ENCODE peak calls at places on chromosomes 12 and 14, in eight cellular contexts. One of them, this sample, is unnamed.

GRCh38 chr14:95263527-95264231 is 56.0 kb downstream of the CLMN start:
- DNase-seq in adrenal gland: no peak
- DNase-seq in AG10803: no peak
- DNase-seq in astrocyte: no peak
- DNase-seq in tibial artery: no peak
- DNase-seq in body of pancreas: no peak
- DNase-seq in HFFc6: no peak
- DNase-seq in brain microvascular endothelial cell: no peak
- DNase-seq in this sample: no peak

GRCh38 chr14:103834956-103835355 is 12.4 kb downstream of the PPP1R13B start:
- DNase-seq in adrenal gland: no peak
- DNase-seq in AG10803: no peak
- DNase-seq in astrocyte: no peak
- DNase-seq in tibial artery: no peak
- DNase-seq in body of pancreas: no peak
- DNase-seq in HFFc6: no peak
- DNase-seq in brain microvascular endothelial cell: no peak
- DNase-seq in this sample: no peak

GRCh38 chr14:101227611-101228594 is 324.4 kb upstream of the RTL1 start:
- DNase-seq in adrenal gland: no peak
- DNase-seq in AG10803: no peak
- DNase-seq in astrocyte: no peak
- DNase-seq in tibial artery: no peak
- DNase-seq in body of pancreas: no peak
- DNase-seq in HFFc6: no peak
- DNase-seq in brain microvascular endothelial cell: no peak
- DNase-seq in this sample: no peak

GRCh38 chr12:75892779-75893408 is 138.7 kb downstream of the PHLDA1 start:
- DNase-seq in adrenal gland: peak; percentile 20
- DNase-seq in AG10803: peak; percentile 81
- DNase-seq in astrocyte: peak; percentile 95
- DNase-seq in tibial artery: no peak
- DNase-seq in body of pancreas: no peak
- DNase-seq in HFFc6: peak; percentile 45
- DNase-seq in brain microvascular endothelial cell: peak; percentile 90
- DNase-seq in this sample: no peak

GRCh38 chr14:38485011-38485410 is 229.1 kb upstream of the CLEC14A start:
- DNase-seq in adrenal gland: no peak
- DNase-seq in AG10803: no peak
- DNase-seq in astrocyte: no peak
- DNase-seq in tibial artery: no peak
- DNase-seq in body of pancreas: no peak
- DNase-seq in HFFc6: no peak
- DNase-seq in brain microvascular endothelial cell: no peak
- DNase-seq in this sample: no peak

GRCh38 chr12:56839489-56840442 is 76.6 kb downstream of the HSD17B6 start:
- DNase-seq in adrenal gland: peak; percentile 39
- DNase-seq in AG10803: peak; percentile 31
- DNase-seq in astrocyte: peak; percentile 2
- DNase-seq in tibial artery: peak; percentile 33
- DNase-seq in body of pancreas: peak; percentile 25
- DNase-seq in HFFc6: peak; percentile 55
- DNase-seq in brain microvascular endothelial cell: no peak
- DNase-seq in this sample: no peak

GRCh38 chr14:98593361-98593761 is 678.6 kb downstream of the BCL11B start:
- DNase-seq in adrenal gland: no peak
- DNase-seq in AG10803: no peak
- DNase-seq in astrocyte: no peak
- DNase-seq in tibial artery: no peak
- DNase-seq in body of pancreas: no peak
- DNase-seq in HFFc6: no peak
- DNase-seq in brain microvascular endothelial cell: no peak
- DNase-seq in this sample: no peak

GRCh38 chr14:57346741-57347140 is 43.6 kb upstream of the NAA30 start:
- DNase-seq in adrenal gland: no peak
- DNase-seq in AG10803: no peak
- DNase-seq in astrocyte: no peak
- DNase-seq in tibial artery: no peak
- DNase-seq in body of pancreas: no peak
- DNase-seq in HFFc6: no peak
- DNase-seq in brain microvascular endothelial cell: no peak
- DNase-seq in this sample: no peak

GRCh38 chr12:55847603-55848329 is 5.0 kb upstream of the MMP19 start:
- DNase-seq in adrenal gland: peak; percentile 86
- DNase-seq in AG10803: peak; percentile 100
- DNase-seq in astrocyte: peak; percentile 99
- DNase-seq in tibial artery: peak; percentile 94
- DNase-seq in body of pancreas: peak; percentile 91
- DNase-seq in HFFc6: peak; percentile 99
- DNase-seq in brain microvascular endothelial cell: peak; percentile 100
- DNase-seq in this sample: no peak

GRCh38 chr14:23557946-23558345 is 1.9 kb downstream of the THTPA start:
- DNase-seq in adrenal gland: no peak
- DNase-seq in AG10803: no peak
- DNase-seq in astrocyte: no peak
- DNase-seq in tibial artery: no peak
- DNase-seq in body of pancreas: no peak
- DNase-seq in HFFc6: no peak
- DNase-seq in brain microvascular endothelial cell: no peak
- DNase-seq in this sample: no peak
- TF ChIP-seq CTCF in adrenal gland: no peak
- TF ChIP-seq CTCF in AG10803: no peak
- TF ChIP-seq CTCF in astrocyte: no peak
- TF ChIP-seq CTCF in tibial artery: no peak
- TF ChIP-seq CTCF in body of pancreas: no peak
- TF ChIP-seq CTCF in HFFc6: no peak
- TF ChIP-seq CTCF in brain microvascular endothelial cell: no peak
- TF ChIP-seq CTCF in this sample: no peak

DNA sequence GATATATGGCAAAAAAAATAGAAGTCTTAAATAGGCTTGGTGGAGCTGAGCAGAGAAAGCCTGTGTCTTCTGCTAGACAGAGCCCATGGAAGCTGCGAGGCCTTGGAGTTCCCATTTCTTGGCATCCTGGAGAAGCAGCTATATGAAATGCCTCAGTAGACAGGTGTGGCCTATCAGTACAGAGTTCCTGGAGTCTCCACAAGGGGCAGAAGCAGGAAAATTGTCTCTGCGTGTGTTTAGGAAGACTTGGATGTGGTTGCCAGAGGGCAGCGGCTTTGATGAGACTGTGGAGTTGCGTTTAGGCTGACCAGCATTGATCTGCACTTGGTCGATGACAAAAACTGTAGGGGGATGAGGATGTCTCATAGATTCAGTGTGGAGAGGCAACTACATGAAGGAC is 334.5 kb upstream of the SEL1L start:
- DNase-seq in adrenal gland: no peak
- DNase-seq in AG10803: no peak
- DNase-seq in astrocyte: no peak
- DNase-seq in tibial artery: no peak
- DNase-seq in body of pancreas: no peak
- DNase-seq in HFFc6: no peak
- DNase-seq in brain microvascular endothelial cell: no peak
- DNase-seq in this sample: no peak
- TF ChIP-seq CTCF in adrenal gland: no peak
- TF ChIP-seq CTCF in AG10803: no peak
- TF ChIP-seq CTCF in astrocyte: no peak
- TF ChIP-seq CTCF in tibial artery: no peak
- TF ChIP-seq CTCF in body of pancreas: no peak
- TF ChIP-seq CTCF in HFFc6: no peak
- TF ChIP-seq CTCF in brain microvascular endothelial cell: no peak
- TF ChIP-seq CTCF in this sample: no peak

GRCh38 chr14:100031506-100032281 is 33.5 kb upstream of the EVL start:
- DNase-seq in adrenal gland: peak; percentile 87
- DNase-seq in AG10803: peak; percentile 98
- DNase-seq in astrocyte: peak; percentile 98
- DNase-seq in tibial artery: peak; percentile 70
- DNase-seq in body of pancreas: peak; percentile 51
- DNase-seq in HFFc6: peak; percentile 97
- DNase-seq in brain microvascular endothelial cell: peak; percentile 97
- DNase-seq in this sample: no peak
- TF ChIP-seq CTCF in adrenal gland: no peak
- TF ChIP-seq CTCF in AG10803: peak; percentile 20
- TF ChIP-seq CTCF in astrocyte: no peak
- TF ChIP-seq CTCF in tibial artery: no peak
- TF ChIP-seq CTCF in body of pancreas: no peak
- TF ChIP-seq CTCF in HFFc6: peak; percentile 57
- TF ChIP-seq CTCF in brain microvascular endothelial cell: no peak
- TF ChIP-seq CTCF in this sample: no peak

DNA sequence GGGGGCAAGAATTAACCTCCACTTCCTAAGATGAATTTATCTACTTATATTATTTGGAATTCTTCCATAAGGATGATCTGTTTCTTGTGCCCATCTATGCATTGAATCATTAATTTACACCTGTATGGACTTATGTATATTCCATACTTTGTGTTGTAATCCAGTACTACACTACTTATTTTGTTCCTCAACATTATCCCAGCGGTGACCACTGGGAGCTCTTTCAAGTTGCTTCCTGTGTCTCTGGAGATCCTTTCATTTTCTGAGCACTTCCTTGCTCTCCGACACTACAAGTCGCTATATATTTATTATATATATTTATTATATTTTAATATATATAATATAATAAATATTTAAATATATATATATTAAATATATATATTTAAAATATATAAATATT is 54.9 kb upstream of the SCN8A start:
- DNase-seq in adrenal gland: no peak
- DNase-seq in AG10803: no peak
- DNase-seq in astrocyte: no peak
- DNase-seq in tibial artery: no peak
- DNase-seq in body of pancreas: no peak
- DNase-seq in HFFc6: no peak
- DNase-seq in brain microvascular endothelial cell: no peak
- DNase-seq in this sample: no peak
- TF ChIP-seq CTCF in adrenal gland: no peak
- TF ChIP-seq CTCF in AG10803: peak; percentile 32
- TF ChIP-seq CTCF in astrocyte: no peak
- TF ChIP-seq CTCF in tibial artery: no peak
- TF ChIP-seq CTCF in body of pancreas: no peak
- TF ChIP-seq CTCF in HFFc6: peak; percentile 30
- TF ChIP-seq CTCF in brain microvascular endothelial cell: peak; percentile 45
- TF ChIP-seq CTCF in this sample: no peak

DNA sequence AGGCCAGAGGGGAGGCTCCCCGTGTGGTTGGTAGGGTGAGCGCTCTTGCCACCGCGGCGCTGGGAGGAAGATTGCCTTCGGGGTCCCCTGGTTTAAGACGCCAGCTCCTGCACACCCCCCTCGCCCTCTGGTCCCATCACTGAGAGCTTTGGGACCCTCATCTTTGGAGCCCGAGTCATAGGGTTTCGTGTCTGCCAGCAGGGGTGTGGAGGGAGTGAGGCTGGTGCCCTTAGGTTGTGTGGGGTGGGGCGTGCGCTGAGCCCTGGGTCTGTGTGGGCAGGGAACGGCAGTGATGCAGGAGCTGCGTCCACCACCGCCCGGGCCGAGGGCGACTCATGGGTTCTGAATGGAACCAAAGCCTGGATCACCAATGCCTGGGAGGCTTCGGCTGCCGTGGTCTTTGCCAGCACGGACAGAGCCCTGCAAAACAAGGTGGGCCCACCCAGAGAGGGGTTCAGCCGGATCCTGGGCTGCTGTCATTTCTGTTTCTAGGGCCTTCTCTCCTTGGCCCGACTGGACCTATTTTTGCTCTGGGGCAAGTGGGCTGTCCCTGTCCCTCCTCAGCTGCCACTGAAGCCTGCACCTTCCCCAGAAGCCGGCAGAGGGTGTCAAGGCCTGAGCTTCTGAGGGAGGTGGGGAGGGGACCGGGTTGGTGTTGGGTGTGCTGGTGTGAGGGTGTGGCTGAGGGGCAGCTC is 12.1 kb downstream of the ACADS start:
- DNase-seq in adrenal gland: no peak
- DNase-seq in AG10803: no peak
- DNase-seq in astrocyte: no peak
- DNase-seq in tibial artery: no peak
- DNase-seq in body of pancreas: no peak
- DNase-seq in HFFc6: no peak
- DNase-seq in brain microvascular endothelial cell: no peak
- DNase-seq in this sample: no peak
- TF ChIP-seq CTCF in adrenal gland: no peak
- TF ChIP-seq CTCF in AG10803: peak; percentile 21
- TF ChIP-seq CTCF in astrocyte: peak; percentile 18
- TF ChIP-seq CTCF in tibial artery: no peak
- TF ChIP-seq CTCF in body of pancreas: no peak
- TF ChIP-seq CTCF in HFFc6: no peak
- TF ChIP-seq CTCF in brain microvascular endothelial cell: peak; percentile 75
- TF ChIP-seq CTCF in this sample: no peak

DNA sequence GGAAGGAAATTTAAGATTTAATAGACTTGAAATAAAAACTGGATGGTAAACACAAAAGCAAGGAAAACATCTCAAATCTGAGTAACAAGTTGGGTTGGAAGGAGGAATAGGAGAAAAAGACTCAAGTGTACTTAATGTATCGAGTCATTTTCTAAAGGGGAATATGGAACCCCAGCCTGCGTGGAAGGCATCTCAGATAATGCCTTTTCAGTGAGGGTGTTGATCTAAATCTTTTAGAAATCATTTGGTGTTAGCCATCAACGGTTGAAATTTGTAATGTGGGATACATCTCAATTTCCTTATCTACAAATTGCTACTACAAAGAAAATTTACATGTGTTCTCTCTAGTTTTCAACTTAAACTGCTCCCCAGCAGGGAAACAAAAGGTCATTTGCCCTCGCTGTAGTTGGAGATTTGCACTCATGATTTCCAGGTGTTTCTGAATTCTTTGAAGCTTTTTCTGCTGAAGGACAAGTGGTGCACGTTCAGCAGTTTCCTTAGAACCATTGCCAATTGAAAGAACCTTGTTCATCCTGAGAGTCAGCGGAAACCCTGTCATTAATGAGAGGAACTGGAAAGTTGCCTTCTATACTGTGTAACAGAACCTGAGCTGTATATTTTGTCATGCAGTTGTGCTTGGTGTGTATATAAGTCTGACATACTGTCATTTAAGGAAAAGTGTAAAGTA is 2.2 kb downstream of the PCBP2 start:
- DNase-seq in adrenal gland: no peak
- DNase-seq in AG10803: no peak
- DNase-seq in astrocyte: no peak
- DNase-seq in tibial artery: no peak
- DNase-seq in body of pancreas: no peak
- DNase-seq in HFFc6: no peak
- DNase-seq in brain microvascular endothelial cell: no peak
- DNase-seq in this sample: no peak
- TF ChIP-seq CTCF in adrenal gland: no peak
- TF ChIP-seq CTCF in AG10803: no peak
- TF ChIP-seq CTCF in astrocyte: no peak
- TF ChIP-seq CTCF in tibial artery: no peak
- TF ChIP-seq CTCF in body of pancreas: no peak
- TF ChIP-seq CTCF in HFFc6: no peak
- TF ChIP-seq CTCF in brain microvascular endothelial cell: no peak
- TF ChIP-seq CTCF in this sample: no peak

GRCh38 chr12:65775720-65776119 is 48.6 kb upstream of the HMGA2 start:
- DNase-seq in adrenal gland: no peak
- DNase-seq in AG10803: no peak
- DNase-seq in astrocyte: no peak
- DNase-seq in tibial artery: no peak
- DNase-seq in body of pancreas: no peak
- DNase-seq in HFFc6: no peak
- DNase-seq in brain microvascular endothelial cell: no peak
- DNase-seq in this sample: no peak
- TF ChIP-seq CTCF in adrenal gland: no peak
- TF ChIP-seq CTCF in AG10803: no peak
- TF ChIP-seq CTCF in astrocyte: no peak
- TF ChIP-seq CTCF in tibial artery: no peak
- TF ChIP-seq CTCF in body of pancreas: no peak
- TF ChIP-seq CTCF in HFFc6: no peak
- TF ChIP-seq CTCF in brain microvascular endothelial cell: no peak
- TF ChIP-seq CTCF in this sample: no peak

This sample was measured in activated B cell treated with CpG ODN at 0.5 μM for 24 hours.